ENCODE peak calls at places on chromosomes 11 and 22, in nine cellular contexts. E, U, C, R, G, J, F, K and W are unnamed samples.

GRCh38 chr11:44351006-44351660 is 41.2 kb upstream of the ALX4 start:
- DNase-seq in U (no peak), F (no peak), J (no peak), K (peak), E (no peak), R (peak), C (no peak), G (no peak), W (no peak)

GRCh38 chr22:46045459-46046298 is 68.7 kb upstream of the WNT7B start:
- DNase-seq in K (peak), R (no peak), J (no peak), E (peak), F (peak), U (no peak), G (no peak), C (no peak), W (no peak)

GRCh38 chr11:107908211-107908610 is 20.0 kb upstream of the RAB39A start:
- DNase-seq in J (no peak), C (no peak), F (no peak), G (no peak), R (no peak), E (no peak), K (peak), U (no peak), W (no peak)

GRCh38 chr22:27906241-27906640 is 12.8 kb downstream of the PITPNB start:
- DNase-seq in C (no peak), J (no peak), R (no peak), G (no peak), U (no peak), K (no peak), E (no peak), F (no peak), W (peak)

GRCh38 chr11:23284626-23285025 is 424.4 kb upstream of the CCDC179 start:
- DNase-seq in C (no peak), F (no peak), R (no peak), J (no peak), G (no peak), K (no peak), E (peak), U (peak), W (peak)

GRCh38 chr11:112903310-112903709 is 57.9 kb upstream of the NCAM1 start:
- DNase-seq in U (no peak), G (no peak), R (no peak), J (no peak), K (no peak), E (no peak), F (no peak), C (no peak), W (no peak)

GRCh38 chr11:68118753-68119448 is 2.3 kb downstream of the CHKA start:
- DNase-seq in R (peak), F (no peak), C (no peak), J (no peak), E (no peak), K (peak), U (no peak), G (no peak), W (no peak)

GRCh38 chr11:9756461-9756860 is 92.6 kb downstream of the SWAP70 start:
- DNase-seq in R (no peak), E (no peak), J (no peak), F (no peak), G (no peak), U (no peak), K (no peak), C (no peak), W (no peak)

GRCh38 chr11:65493367-65494176 is 5.3 kb upstream of the MALAT1 start:
- DNase-seq in E (peak), R (no peak), F (peak), J (no peak), U (peak), C (peak), K (peak), G (peak), W (peak)

GRCh38 chr11:101336858-101337257 is 207.2 kb upstream of the PGR start:
- DNase-seq in E (no peak), C (no peak), K (no peak), U (no peak), R (no peak), G (no peak), F (no peak), J (no peak), W (no peak)